ENCODE peak calls at places on chromosomes 2 and 18, in six cellular contexts. H is tibial artery, Z is epithelial cell of esophagus, B is HFF-Myc, O is NCI-H2107, K is NCI-H510A treated with DMSO at 0.1 percent for 48 hours. C is an unnamed sample.

GRCh38 chr18:79863161-79863945 is 65.6 kb downstream of the KCNG2 start:
- DNase-seq in Z (no peak), K (no peak), H (peak), B (no peak), O (no peak), C (no peak)

GRCh38 chr2:238644095-238645081 is 203.5 kb upstream of the TWIST2 start:
- DNase-seq in O (no peak), H (no peak), Z (peak), K (no peak), B (no peak), C (no peak)

GRCh38 chr2:65121-65520 is 18.8 kb upstream of the FAM110C start:
- DNase-seq in B (no peak), Z (no peak), O (no peak), H (no peak), K (no peak), C (no peak)

GRCh38 chr2:45009928-45010705 is 865 bp upstream of the SIX2 start:
- DNase-seq in B (no peak), Z (peak), O (no peak), H (peak), K (peak), C (peak)

GRCh38 chr2:140786585-140786984 is 1344.2 kb downstream of the LRP1B start:
- DNase-seq in K (peak), H (no peak), B (no peak), O (peak), Z (no peak), C (peak)

GRCh38 chr18:34121157-34121807 is 103.4 kb downstream of the NOL4 start:
- DNase-seq in H (no peak), Z (peak), O (no peak), B (no peak), K (peak), C (peak)

GRCh38 chr2:16777123-16777872 is 111.7 kb upstream of the CYRIA start:
- DNase-seq in B (no peak), O (no peak), H (no peak), Z (no peak), K (no peak), C (no peak)

GRCh38 chr2:82848285-82848684 is 1610.8 kb downstream of the SUCLG1 start:
- DNase-seq in B (no peak), O (no peak), H (no peak), Z (no peak), K (no peak), C (no peak)

GRCh38 chr2:26542194-26542455 is 64.2 kb upstream of the OTOF start:
- DNase-seq in Z (no peak), K (no peak), H (peak), O (no peak), B (no peak), C (no peak)

GRCh38 chr18:62420151-62420512 is 95.0 kb downstream of the TNFRSF11A start:
- DNase-seq in K (no peak), B (no peak), Z (peak), O (no peak), H (no peak), C (no peak)

GRCh38 chr2:232230557-232230956 is 148.0 kb upstream of the ALPP start:
- DNase-seq in K (peak), H (no peak), Z (peak), B (no peak), O (no peak), C (peak)

GRCh38 chr18:50558948-50559749 is 738 bp upstream of the MAPK4 start:
- DNase-seq in Z (no peak), K (no peak), B (no peak), O (no peak), H (no peak), C (no peak)

GRCh38 chr2:231932711-231932970 is 6.4 kb upstream of the NPPC start:
- DNase-seq in B (no peak), K (no peak), Z (no peak), H (peak), O (no peak), C (no peak)

GRCh38 chr2:145413261-145413660 is 893.3 kb upstream of the ZEB2 start:
- DNase-seq in H (no peak), Z (no peak), K (no peak), O (no peak), B (no peak), C (no peak)

GRCh38 chr18:72973831-72974230 is 106.0 kb upstream of the NETO1 start:
- DNase-seq in O (no peak), H (no peak), B (no peak), Z (peak), K (no peak), C (no peak)

GRCh38 chr2:49465157-49465831 is 311.0 kb upstream of the FSHR start:
- DNase-seq in O (no peak), Z (no peak), H (no peak), B (no peak), K (no peak), C (no peak)

GRCh38 chr2:211944572-211944971 is 594.0 kb downstream of the ERBB4 start:
- DNase-seq in B (no peak), Z (peak), H (no peak), O (no peak), K (no peak), C (no peak)

GRCh38 chr18:51890762-51891161 is 449.2 kb upstream of the DCC start:
- DNase-seq in B (no peak), H (no peak), O (peak), K (peak), Z (peak), C (no peak)

GRCh38 chr2:173347305-173348168 is 7.1 kb upstream of the CDCA7 start:
- DNase-seq in B (no peak), O (no peak), H (no peak), K (no peak), Z (no peak), C (no peak)

GRCh38 chr18:3710712-3711269 is 260.8 kb downstream of the TGIF1 start:
- DNase-seq in Z (no peak), O (no peak), B (no peak), H (peak), K (peak), C (no peak)

GRCh38 chr2:231621051-231621879 is 28.6 kb downstream of the TEX44 start:
- DNase-seq in K (peak), H (no peak), Z (peak), O (no peak), B (no peak), C (peak)

GRCh38 chr2:43738257-43738656 is 35.6 kb upstream of the DYNC2LI1 start:
- DNase-seq in K (no peak), O (no peak), Z (no peak), H (no peak), B (no peak), C (no peak)

C was measured in ELF-1.